ENCODE peak calls at places on chromosome 21, in nine cellular contexts. Z is lung microvascular endothelial cell; G is lung; J is GF-D8; U is T-helper 2 cell; V is GM20000; O is kidney tubule cell; E is CD8-positive, alpha-beta T cell; W is GM23248. K is an unnamed sample.

GRCh38 chr21:14533555-14534400 is 12.3 kb downstream of the SAMSN1 start:
- DNase-seq in Z (peak), G (no peak), J (no peak), U (no peak), V (peak), O (peak), E (no peak), W (peak), K (no peak)

GRCh38 chr21:36757246-36757645 is 58.3 kb downstream of the SIM2 start:
- DNase-seq in Z (no peak), G (no peak), J (no peak), U (no peak), V (no peak), O (no peak), E (no peak), W (no peak), K (no peak)

GRCh38 chr21:37870229-37870628 is 46.0 kb downstream of the KCNJ6 start:
- DNase-seq in Z (no peak), G (no peak), J (no peak), U (no peak), V (no peak), O (no peak), E (no peak), W (no peak), K (no peak)

GRCh38 chr21:25313891-25314646 is 293.2 kb downstream of the MRPL39 start:
- DNase-seq in Z (no peak), G (no peak), J (no peak), U (no peak), V (no peak), O (peak), E (no peak), W (peak), K (no peak)

GRCh38 chr21:32190491-32191144 is 88.2 kb downstream of the MIS18A start:
- DNase-seq in Z (no peak), G (peak), J (no peak), U (no peak), V (no peak), O (no peak), E (no peak), W (no peak), K (no peak)

GRCh38 chr21:35987475-35987874 is 72.9 kb downstream of the SETD4 start:
- DNase-seq in Z (no peak), G (peak), J (no peak), U (no peak), V (no peak), O (no peak), E (no peak), W (no peak), K (no peak)

GRCh38 chr21:38300180-38300579 is 43.4 kb downstream of the KCNJ15 start:
- DNase-seq in Z (no peak), G (no peak), J (no peak), U (no peak), V (no peak), O (no peak), E (no peak), W (no peak), K (no peak)

GRCh38 chr21:29656504-29657227 is 283.1 kb downstream of the GRIK1 start:
- DNase-seq in Z (peak), G (no peak), J (peak), U (no peak), V (no peak), O (peak), E (no peak), W (peak), K (peak)

GRCh38 chr21:46098303-46099141 is 610 bp downstream of the COL6A2 start:
- DNase-seq in Z (no peak), G (peak), J (no peak), U (no peak), V (no peak), O (no peak), E (peak), W (peak), K (no peak)

GRCh38 chr21:45018131-45019075 is 56.0 kb upstream of the ADARB1 start:
- DNase-seq in Z (no peak), G (no peak), J (no peak), U (no peak), V (no peak), O (no peak), E (no peak), W (peak), K (no peak)

GRCh38 chr21:15549671-15550070 is 180.1 kb upstream of the USP25 start:
- DNase-seq in Z (no peak), G (no peak), J (no peak), U (no peak), V (no peak), O (peak), E (no peak), W (peak), K (no peak)

GRCh38 chr21:44462834-44463200 is 7.5 kb downstream of the LRRC3 start:
- DNase-seq in Z (no peak), G (no peak), J (no peak), U (no peak), V (no peak), O (no peak), E (no peak), W (no peak), K (no peak)

GRCh38 chr21:45283019-45283610 is 4.6 kb downstream of the POFUT2 start:
- DNase-seq in Z (no peak), G (no peak), J (no peak), U (no peak), V (no peak), O (no peak), E (no peak), W (no peak), K (no peak)

GRCh38 chr21:38925923-38926322 is 120.2 kb downstream of the ETS2 start:
- DNase-seq in Z (peak), G (peak), J (no peak), U (no peak), V (no peak), O (peak), E (no peak), W (peak), K (no peak)

K was measured in glomerular endothelial cell.